ENCODE peak calls at places on chromosomes 6 and 20, in ten cellular contexts. One of them, this sample, is unnamed.

GRCh38 chr6:1798303-1798964 is 188.7 kb downstream of the FOXC1 start:
- ATAC-seq in heart left ventricle: no peak
- ATAC-seq in activated CD4-positive, alpha-beta T cell treated with anti-CD3 and anti-CD28 coated beads for 36 hours: no peak
- ATAC-seq in pancreas: peak; percentile 56
- ATAC-seq in activated naive CD8-positive, alpha-beta T cell treated with anti-CD3 and anti-CD28 coated beads, Interleukin-2, amount 50 U/mL, for 24 hours: no peak
- ATAC-seq in Right ventricle myocardium superior: no peak
- ATAC-seq in activated naive CD4-positive, alpha-beta T cell treated with anti-CD3 and anti-CD28 coated beads, Interleukin-2, amount 50 U/mL, for 72 hours: no peak
- ATAC-seq in left cardiac atrium: no peak
- ATAC-seq in activated CD8-positive, alpha-beta memory T cell treated with anti-CD3 and anti-CD28 coated beads, Interleukin-2, amount 10 ng/mL, durations not matched to agents 7 days and 5 days: no peak
- ATAC-seq in activated CD4-positive, CD25-positive, alpha-beta regulatory T cell treated with anti-CD3 and anti-CD28 coated beads, Interleukin-2, amount 50 U/mL, for 24 hours: no peak
- ATAC-seq in this sample: no peak

GRCh38 chr6:39425346-39426056 is 103.0 kb upstream of the KCNK16 start:
- ATAC-seq in activated CD4-positive, alpha-beta T cell treated with anti-CD3 and anti-CD28 coated beads for 36 hours: no peak
- ATAC-seq in pancreas: no peak
- ATAC-seq in heart left ventricle: no peak
- ATAC-seq in left cardiac atrium: no peak
- ATAC-seq in activated CD4-positive, CD25-positive, alpha-beta regulatory T cell treated with anti-CD3 and anti-CD28 coated beads, Interleukin-2, amount 50 U/mL, for 24 hours: no peak
- ATAC-seq in activated CD8-positive, alpha-beta memory T cell treated with anti-CD3 and anti-CD28 coated beads, Interleukin-2, amount 10 ng/mL, durations not matched to agents 7 days and 5 days: no peak
- ATAC-seq in activated naive CD8-positive, alpha-beta T cell treated with anti-CD3 and anti-CD28 coated beads, Interleukin-2, amount 50 U/mL, for 24 hours: no peak
- ATAC-seq in Right ventricle myocardium superior: no peak
- ATAC-seq in activated naive CD4-positive, alpha-beta T cell treated with anti-CD3 and anti-CD28 coated beads, Interleukin-2, amount 50 U/mL, for 72 hours: no peak
- ATAC-seq in this sample: no peak

GRCh38 chr20:59765599-59766177 is 161.3 kb downstream of the PHACTR3 start:
- ATAC-seq in heart left ventricle: no peak
- ATAC-seq in activated naive CD4-positive, alpha-beta T cell treated with anti-CD3 and anti-CD28 coated beads, Interleukin-2, amount 50 U/mL, for 72 hours: no peak
- ATAC-seq in activated naive CD8-positive, alpha-beta T cell treated with anti-CD3 and anti-CD28 coated beads, Interleukin-2, amount 50 U/mL, for 24 hours: no peak
- ATAC-seq in activated CD4-positive, alpha-beta T cell treated with anti-CD3 and anti-CD28 coated beads for 36 hours: no peak
- ATAC-seq in activated CD8-positive, alpha-beta memory T cell treated with anti-CD3 and anti-CD28 coated beads, Interleukin-2, amount 10 ng/mL, durations not matched to agents 7 days and 5 days: no peak
- ATAC-seq in Right ventricle myocardium superior: no peak
- ATAC-seq in activated CD4-positive, CD25-positive, alpha-beta regulatory T cell treated with anti-CD3 and anti-CD28 coated beads, Interleukin-2, amount 50 U/mL, for 24 hours: no peak
- ATAC-seq in pancreas: no peak
- ATAC-seq in left cardiac atrium: no peak
- ATAC-seq in this sample: no peak

GRCh38 chr6:87724994-87725811 is 23.2 kb upstream of the AKIRIN2 start:
- ATAC-seq in left cardiac atrium: no peak
- ATAC-seq in activated CD4-positive, alpha-beta T cell treated with anti-CD3 and anti-CD28 coated beads for 36 hours: peak; percentile 70
- ATAC-seq in activated naive CD8-positive, alpha-beta T cell treated with anti-CD3 and anti-CD28 coated beads, Interleukin-2, amount 50 U/mL, for 24 hours: peak; percentile 41
- ATAC-seq in heart left ventricle: no peak
- ATAC-seq in activated naive CD4-positive, alpha-beta T cell treated with anti-CD3 and anti-CD28 coated beads, Interleukin-2, amount 50 U/mL, for 72 hours: peak; percentile 63
- ATAC-seq in activated CD8-positive, alpha-beta memory T cell treated with anti-CD3 and anti-CD28 coated beads, Interleukin-2, amount 10 ng/mL, durations not matched to agents 7 days and 5 days: peak; percentile 44
- ATAC-seq in activated CD4-positive, CD25-positive, alpha-beta regulatory T cell treated with anti-CD3 and anti-CD28 coated beads, Interleukin-2, amount 50 U/mL, for 24 hours: peak; percentile 67
- ATAC-seq in Right ventricle myocardium superior: no peak
- ATAC-seq in pancreas: no peak
- ATAC-seq in this sample: peak; percentile 56

GRCh38 chr6:36947570-36948351 is 6.8 kb upstream of the PI16 start:
- ATAC-seq in heart left ventricle: no peak
- ATAC-seq in activated CD4-positive, CD25-positive, alpha-beta regulatory T cell treated with anti-CD3 and anti-CD28 coated beads, Interleukin-2, amount 50 U/mL, for 24 hours: peak; percentile 53
- ATAC-seq in Right ventricle myocardium superior: no peak
- ATAC-seq in activated naive CD8-positive, alpha-beta T cell treated with anti-CD3 and anti-CD28 coated beads, Interleukin-2, amount 50 U/mL, for 24 hours: peak; percentile 53
- ATAC-seq in pancreas: no peak
- ATAC-seq in activated CD4-positive, alpha-beta T cell treated with anti-CD3 and anti-CD28 coated beads for 36 hours: peak; percentile 83
- ATAC-seq in left cardiac atrium: no peak
- ATAC-seq in activated CD8-positive, alpha-beta memory T cell treated with anti-CD3 and anti-CD28 coated beads, Interleukin-2, amount 10 ng/mL, durations not matched to agents 7 days and 5 days: peak; percentile 90
- ATAC-seq in activated naive CD4-positive, alpha-beta T cell treated with anti-CD3 and anti-CD28 coated beads, Interleukin-2, amount 50 U/mL, for 72 hours: peak; percentile 80
- ATAC-seq in this sample: peak; percentile 90

GRCh38 chr6:40355532-40355931 is 231.6 kb downstream of the LRFN2 start:
- ATAC-seq in Right ventricle myocardium superior: no peak
- ATAC-seq in activated naive CD4-positive, alpha-beta T cell treated with anti-CD3 and anti-CD28 coated beads, Interleukin-2, amount 50 U/mL, for 72 hours: no peak
- ATAC-seq in pancreas: no peak
- ATAC-seq in heart left ventricle: no peak
- ATAC-seq in activated naive CD8-positive, alpha-beta T cell treated with anti-CD3 and anti-CD28 coated beads, Interleukin-2, amount 50 U/mL, for 24 hours: no peak
- ATAC-seq in left cardiac atrium: no peak
- ATAC-seq in activated CD4-positive, alpha-beta T cell treated with anti-CD3 and anti-CD28 coated beads for 36 hours: no peak
- ATAC-seq in activated CD8-positive, alpha-beta memory T cell treated with anti-CD3 and anti-CD28 coated beads, Interleukin-2, amount 10 ng/mL, durations not matched to agents 7 days and 5 days: no peak
- ATAC-seq in activated CD4-positive, CD25-positive, alpha-beta regulatory T cell treated with anti-CD3 and anti-CD28 coated beads, Interleukin-2, amount 50 U/mL, for 24 hours: no peak
- ATAC-seq in this sample: no peak

GRCh38 chr6:106995640-106996039 is 21.1 kb upstream of the CD24 start:
- ATAC-seq in left cardiac atrium: no peak
- ATAC-seq in pancreas: no peak
- ATAC-seq in heart left ventricle: no peak
- ATAC-seq in activated naive CD8-positive, alpha-beta T cell treated with anti-CD3 and anti-CD28 coated beads, Interleukin-2, amount 50 U/mL, for 24 hours: no peak
- ATAC-seq in activated naive CD4-positive, alpha-beta T cell treated with anti-CD3 and anti-CD28 coated beads, Interleukin-2, amount 50 U/mL, for 72 hours: no peak
- ATAC-seq in Right ventricle myocardium superior: no peak
- ATAC-seq in activated CD4-positive, alpha-beta T cell treated with anti-CD3 and anti-CD28 coated beads for 36 hours: no peak
- ATAC-seq in activated CD4-positive, CD25-positive, alpha-beta regulatory T cell treated with anti-CD3 and anti-CD28 coated beads, Interleukin-2, amount 50 U/mL, for 24 hours: no peak
- ATAC-seq in activated CD8-positive, alpha-beta memory T cell treated with anti-CD3 and anti-CD28 coated beads, Interleukin-2, amount 10 ng/mL, durations not matched to agents 7 days and 5 days: no peak
- ATAC-seq in this sample: no peak

GRCh38 chr20:45303586-45304463 is 2.8 kb upstream of the RBPJL start:
- ATAC-seq in pancreas: no peak
- ATAC-seq in left cardiac atrium: no peak
- ATAC-seq in activated CD8-positive, alpha-beta memory T cell treated with anti-CD3 and anti-CD28 coated beads, Interleukin-2, amount 10 ng/mL, durations not matched to agents 7 days and 5 days: peak; percentile 33
- ATAC-seq in activated naive CD4-positive, alpha-beta T cell treated with anti-CD3 and anti-CD28 coated beads, Interleukin-2, amount 50 U/mL, for 72 hours: peak; percentile 69
- ATAC-seq in activated CD4-positive, alpha-beta T cell treated with anti-CD3 and anti-CD28 coated beads for 36 hours: peak; percentile 68
- ATAC-seq in activated naive CD8-positive, alpha-beta T cell treated with anti-CD3 and anti-CD28 coated beads, Interleukin-2, amount 50 U/mL, for 24 hours: peak; percentile 75
- ATAC-seq in activated CD4-positive, CD25-positive, alpha-beta regulatory T cell treated with anti-CD3 and anti-CD28 coated beads, Interleukin-2, amount 50 U/mL, for 24 hours: no peak
- ATAC-seq in Right ventricle myocardium superior: no peak
- ATAC-seq in heart left ventricle: no peak
- ATAC-seq in this sample: peak; percentile 78

GRCh38 chr6:151807513-151808330 is at the start of gene ESR1:
- ATAC-seq in left cardiac atrium: peak; percentile 48
- ATAC-seq in activated naive CD4-positive, alpha-beta T cell treated with anti-CD3 and anti-CD28 coated beads, Interleukin-2, amount 50 U/mL, for 72 hours: peak; percentile 69
- ATAC-seq in activated CD4-positive, CD25-positive, alpha-beta regulatory T cell treated with anti-CD3 and anti-CD28 coated beads, Interleukin-2, amount 50 U/mL, for 24 hours: no peak
- ATAC-seq in activated naive CD8-positive, alpha-beta T cell treated with anti-CD3 and anti-CD28 coated beads, Interleukin-2, amount 50 U/mL, for 24 hours: no peak
- ATAC-seq in activated CD4-positive, alpha-beta T cell treated with anti-CD3 and anti-CD28 coated beads for 36 hours: peak; percentile 71
- ATAC-seq in Right ventricle myocardium superior: peak; percentile 42
- ATAC-seq in heart left ventricle: peak; percentile 19
- ATAC-seq in activated CD8-positive, alpha-beta memory T cell treated with anti-CD3 and anti-CD28 coated beads, Interleukin-2, amount 10 ng/mL, durations not matched to agents 7 days and 5 days: peak; percentile 23
- ATAC-seq in pancreas: peak; percentile 69
- ATAC-seq in this sample: no peak

GRCh38 chr6:34912715-34913464 is 23.8 kb downstream of the ANKS1A start:
- ATAC-seq in Right ventricle myocardium superior: no peak
- ATAC-seq in activated CD4-positive, CD25-positive, alpha-beta regulatory T cell treated with anti-CD3 and anti-CD28 coated beads, Interleukin-2, amount 50 U/mL, for 24 hours: peak; percentile 90
- ATAC-seq in heart left ventricle: no peak
- ATAC-seq in activated CD8-positive, alpha-beta memory T cell treated with anti-CD3 and anti-CD28 coated beads, Interleukin-2, amount 10 ng/mL, durations not matched to agents 7 days and 5 days: peak; percentile 73
- ATAC-seq in left cardiac atrium: no peak
- ATAC-seq in activated naive CD4-positive, alpha-beta T cell treated with anti-CD3 and anti-CD28 coated beads, Interleukin-2, amount 50 U/mL, for 72 hours: peak; percentile 98
- ATAC-seq in activated naive CD8-positive, alpha-beta T cell treated with anti-CD3 and anti-CD28 coated beads, Interleukin-2, amount 50 U/mL, for 24 hours: peak; percentile 94
- ATAC-seq in pancreas: no peak
- ATAC-seq in activated CD4-positive, alpha-beta T cell treated with anti-CD3 and anti-CD28 coated beads for 36 hours: peak; percentile 96
- ATAC-seq in this sample: peak; percentile 99

GRCh38 chr6:18463429-18463828 is 76.3 kb downstream of the RNF144B start:
- ATAC-seq in heart left ventricle: no peak
- ATAC-seq in activated CD4-positive, CD25-positive, alpha-beta regulatory T cell treated with anti-CD3 and anti-CD28 coated beads, Interleukin-2, amount 50 U/mL, for 24 hours: no peak
- ATAC-seq in pancreas: no peak
- ATAC-seq in activated naive CD4-positive, alpha-beta T cell treated with anti-CD3 and anti-CD28 coated beads, Interleukin-2, amount 50 U/mL, for 72 hours: no peak
- ATAC-seq in activated naive CD8-positive, alpha-beta T cell treated with anti-CD3 and anti-CD28 coated beads, Interleukin-2, amount 50 U/mL, for 24 hours: no peak
- ATAC-seq in Right ventricle myocardium superior: no peak
- ATAC-seq in left cardiac atrium: no peak
- ATAC-seq in activated CD4-positive, alpha-beta T cell treated with anti-CD3 and anti-CD28 coated beads for 36 hours: no peak
- ATAC-seq in activated CD8-positive, alpha-beta memory T cell treated with anti-CD3 and anti-CD28 coated beads, Interleukin-2, amount 10 ng/mL, durations not matched to agents 7 days and 5 days: no peak
- ATAC-seq in this sample: no peak

GRCh38 chr6:20366082-20366834 is 35.4 kb upstream of the E2F3 start:
- ATAC-seq in activated CD4-positive, CD25-positive, alpha-beta regulatory T cell treated with anti-CD3 and anti-CD28 coated beads, Interleukin-2, amount 50 U/mL, for 24 hours: no peak
- ATAC-seq in heart left ventricle: no peak
- ATAC-seq in left cardiac atrium: peak; percentile 72
- ATAC-seq in activated naive CD4-positive, alpha-beta T cell treated with anti-CD3 and anti-CD28 coated beads, Interleukin-2, amount 50 U/mL, for 72 hours: peak; percentile 44
- ATAC-seq in activated CD8-positive, alpha-beta memory T cell treated with anti-CD3 and anti-CD28 coated beads, Interleukin-2, amount 10 ng/mL, durations not matched to agents 7 days and 5 days: peak; percentile 54
- ATAC-seq in activated naive CD8-positive, alpha-beta T cell treated with anti-CD3 and anti-CD28 coated beads, Interleukin-2, amount 50 U/mL, for 24 hours: peak; percentile 18
- ATAC-seq in pancreas: no peak
- ATAC-seq in Right ventricle myocardium superior: no peak
- ATAC-seq in activated CD4-positive, alpha-beta T cell treated with anti-CD3 and anti-CD28 coated beads for 36 hours: peak; percentile 21
- ATAC-seq in this sample: peak; percentile 25

GRCh38 chr6:75563032-75563431 is 38.6 kb upstream of the SENP6 start:
- ATAC-seq in left cardiac atrium: no peak
- ATAC-seq in Right ventricle myocardium superior: no peak
- ATAC-seq in activated naive CD4-positive, alpha-beta T cell treated with anti-CD3 and anti-CD28 coated beads, Interleukin-2, amount 50 U/mL, for 72 hours: peak; percentile 61
- ATAC-seq in activated CD4-positive, CD25-positive, alpha-beta regulatory T cell treated with anti-CD3 and anti-CD28 coated beads, Interleukin-2, amount 50 U/mL, for 24 hours: peak; percentile 45
- ATAC-seq in activated CD8-positive, alpha-beta memory T cell treated with anti-CD3 and anti-CD28 coated beads, Interleukin-2, amount 10 ng/mL, durations not matched to agents 7 days and 5 days: peak; percentile 57
- ATAC-seq in pancreas: no peak
- ATAC-seq in activated naive CD8-positive, alpha-beta T cell treated with anti-CD3 and anti-CD28 coated beads, Interleukin-2, amount 50 U/mL, for 24 hours: no peak
- ATAC-seq in heart left ventricle: no peak
- ATAC-seq in activated CD4-positive, alpha-beta T cell treated with anti-CD3 and anti-CD28 coated beads for 36 hours: peak; percentile 51
- ATAC-seq in this sample: peak; percentile 56

GRCh38 chr6:138569970-138570715 is 70.8 kb upstream of the NHSL1 start:
- ATAC-seq in activated CD8-positive, alpha-beta memory T cell treated with anti-CD3 and anti-CD28 coated beads, Interleukin-2, amount 10 ng/mL, durations not matched to agents 7 days and 5 days: no peak
- ATAC-seq in left cardiac atrium: no peak
- ATAC-seq in heart left ventricle: no peak
- ATAC-seq in activated CD4-positive, alpha-beta T cell treated with anti-CD3 and anti-CD28 coated beads for 36 hours: no peak
- ATAC-seq in Right ventricle myocardium superior: no peak
- ATAC-seq in activated naive CD4-positive, alpha-beta T cell treated with anti-CD3 and anti-CD28 coated beads, Interleukin-2, amount 50 U/mL, for 72 hours: no peak
- ATAC-seq in activated naive CD8-positive, alpha-beta T cell treated with anti-CD3 and anti-CD28 coated beads, Interleukin-2, amount 50 U/mL, for 24 hours: no peak
- ATAC-seq in pancreas: no peak
- ATAC-seq in activated CD4-positive, CD25-positive, alpha-beta regulatory T cell treated with anti-CD3 and anti-CD28 coated beads, Interleukin-2, amount 50 U/mL, for 24 hours: no peak
- ATAC-seq in this sample: no peak

GRCh38 chr6:163637524-163637923 is 223.0 kb downstream of the QKI start:
- ATAC-seq in pancreas: no peak
- ATAC-seq in activated naive CD8-positive, alpha-beta T cell treated with anti-CD3 and anti-CD28 coated beads, Interleukin-2, amount 50 U/mL, for 24 hours: no peak
- ATAC-seq in activated naive CD4-positive, alpha-beta T cell treated with anti-CD3 and anti-CD28 coated beads, Interleukin-2, amount 50 U/mL, for 72 hours: no peak
- ATAC-seq in Right ventricle myocardium superior: no peak
- ATAC-seq in activated CD4-positive, CD25-positive, alpha-beta regulatory T cell treated with anti-CD3 and anti-CD28 coated beads, Interleukin-2, amount 50 U/mL, for 24 hours: no peak
- ATAC-seq in left cardiac atrium: no peak
- ATAC-seq in heart left ventricle: no peak
- ATAC-seq in activated CD4-positive, alpha-beta T cell treated with anti-CD3 and anti-CD28 coated beads for 36 hours: no peak
- ATAC-seq in activated CD8-positive, alpha-beta memory T cell treated with anti-CD3 and anti-CD28 coated beads, Interleukin-2, amount 10 ng/mL, durations not matched to agents 7 days and 5 days: no peak
- ATAC-seq in this sample: no peak

GRCh38 chr6:113258771-113259170 is 598.4 kb upstream of the MARCKS start:
- ATAC-seq in activated CD4-positive, CD25-positive, alpha-beta regulatory T cell treated with anti-CD3 and anti-CD28 coated beads, Interleukin-2, amount 50 U/mL, for 24 hours: no peak
- ATAC-seq in left cardiac atrium: no peak
- ATAC-seq in activated naive CD8-positive, alpha-beta T cell treated with anti-CD3 and anti-CD28 coated beads, Interleukin-2, amount 50 U/mL, for 24 hours: no peak
- ATAC-seq in activated CD4-positive, alpha-beta T cell treated with anti-CD3 and anti-CD28 coated beads for 36 hours: no peak
- ATAC-seq in activated CD8-positive, alpha-beta memory T cell treated with anti-CD3 and anti-CD28 coated beads, Interleukin-2, amount 10 ng/mL, durations not matched to agents 7 days and 5 days: no peak
- ATAC-seq in Right ventricle myocardium superior: no peak
- ATAC-seq in heart left ventricle: no peak
- ATAC-seq in activated naive CD4-positive, alpha-beta T cell treated with anti-CD3 and anti-CD28 coated beads, Interleukin-2, amount 50 U/mL, for 72 hours: no peak
- ATAC-seq in pancreas: no peak
- ATAC-seq in this sample: no peak

GRCh38 chr6:112204350-112204706 is 50.0 kb downstream of the LAMA4 start:
- ATAC-seq in Right ventricle myocardium superior: no peak
- ATAC-seq in left cardiac atrium: no peak
- ATAC-seq in activated CD8-positive, alpha-beta memory T cell treated with anti-CD3 and anti-CD28 coated beads, Interleukin-2, amount 10 ng/mL, durations not matched to agents 7 days and 5 days: no peak
- ATAC-seq in activated CD4-positive, CD25-positive, alpha-beta regulatory T cell treated with anti-CD3 and anti-CD28 coated beads, Interleukin-2, amount 50 U/mL, for 24 hours: no peak
- ATAC-seq in activated naive CD4-positive, alpha-beta T cell treated with anti-CD3 and anti-CD28 coated beads, Interleukin-2, amount 50 U/mL, for 72 hours: no peak
- ATAC-seq in pancreas: no peak
- ATAC-seq in activated CD4-positive, alpha-beta T cell treated with anti-CD3 and anti-CD28 coated beads for 36 hours: no peak
- ATAC-seq in activated naive CD8-positive, alpha-beta T cell treated with anti-CD3 and anti-CD28 coated beads, Interleukin-2, amount 50 U/mL, for 24 hours: no peak
- ATAC-seq in heart left ventricle: no peak
- ATAC-seq in this sample: no peak

GRCh38 chr6:131250121-131250520 is 114.9 kb downstream of the AKAP7 start:
- ATAC-seq in activated CD4-positive, CD25-positive, alpha-beta regulatory T cell treated with anti-CD3 and anti-CD28 coated beads, Interleukin-2, amount 50 U/mL, for 24 hours: peak; percentile 30
- ATAC-seq in activated CD4-positive, alpha-beta T cell treated with anti-CD3 and anti-CD28 coated beads for 36 hours: peak; percentile 69
- ATAC-seq in activated naive CD8-positive, alpha-beta T cell treated with anti-CD3 and anti-CD28 coated beads, Interleukin-2, amount 50 U/mL, for 24 hours: peak; percentile 77
- ATAC-seq in activated CD8-positive, alpha-beta memory T cell treated with anti-CD3 and anti-CD28 coated beads, Interleukin-2, amount 10 ng/mL, durations not matched to agents 7 days and 5 days: no peak
- ATAC-seq in Right ventricle myocardium superior: peak; percentile 98
- ATAC-seq in pancreas: peak; percentile 95
- ATAC-seq in activated naive CD4-positive, alpha-beta T cell treated with anti-CD3 and anti-CD28 coated beads, Interleukin-2, amount 50 U/mL, for 72 hours: peak; percentile 32
- ATAC-seq in left cardiac atrium: peak; percentile 93
- ATAC-seq in heart left ventricle: peak; percentile 93
- ATAC-seq in this sample: no peak

GRCh38 chr6:42505377-42505702 is 53.6 kb upstream of the TRERF1 start:
- ATAC-seq in heart left ventricle: no peak
- ATAC-seq in pancreas: no peak
- ATAC-seq in activated CD4-positive, alpha-beta T cell treated with anti-CD3 and anti-CD28 coated beads for 36 hours: peak; percentile 63
- ATAC-seq in activated naive CD8-positive, alpha-beta T cell treated with anti-CD3 and anti-CD28 coated beads, Interleukin-2, amount 50 U/mL, for 24 hours: no peak
- ATAC-seq in left cardiac atrium: no peak
- ATAC-seq in activated naive CD4-positive, alpha-beta T cell treated with anti-CD3 and anti-CD28 coated beads, Interleukin-2, amount 50 U/mL, for 72 hours: peak; percentile 49
- ATAC-seq in activated CD8-positive, alpha-beta memory T cell treated with anti-CD3 and anti-CD28 coated beads, Interleukin-2, amount 10 ng/mL, durations not matched to agents 7 days and 5 days: peak; percentile 42
- ATAC-seq in activated CD4-positive, CD25-positive, alpha-beta regulatory T cell treated with anti-CD3 and anti-CD28 coated beads, Interleukin-2, amount 50 U/mL, for 24 hours: peak; percentile 62
- ATAC-seq in Right ventricle myocardium superior: no peak
- ATAC-seq in this sample: peak; percentile 55

GRCh38 chr6:137881522-137881886 is 14.4 kb downstream of the TNFAIP3 start:
- ATAC-seq in heart left ventricle: no peak
- ATAC-seq in left cardiac atrium: no peak
- ATAC-seq in activated CD8-positive, alpha-beta memory T cell treated with anti-CD3 and anti-CD28 coated beads, Interleukin-2, amount 10 ng/mL, durations not matched to agents 7 days and 5 days: no peak
- ATAC-seq in Right ventricle myocardium superior: no peak
- ATAC-seq in activated naive CD8-positive, alpha-beta T cell treated with anti-CD3 and anti-CD28 coated beads, Interleukin-2, amount 50 U/mL, for 24 hours: peak; percentile 2
- ATAC-seq in activated CD4-positive, CD25-positive, alpha-beta regulatory T cell treated with anti-CD3 and anti-CD28 coated beads, Interleukin-2, amount 50 U/mL, for 24 hours: no peak
- ATAC-seq in activated CD4-positive, alpha-beta T cell treated with anti-CD3 and anti-CD28 coated beads for 36 hours: no peak
- ATAC-seq in activated naive CD4-positive, alpha-beta T cell treated with anti-CD3 and anti-CD28 coated beads, Interleukin-2, amount 50 U/mL, for 72 hours: peak; percentile 1
- ATAC-seq in pancreas: no peak
- ATAC-seq in this sample: peak; percentile 5

GRCh38 chr6:36131517-36132220 is 1.4 kb downstream of the MAPK13 start:
- ATAC-seq in activated CD4-positive, alpha-beta T cell treated with anti-CD3 and anti-CD28 coated beads for 36 hours: peak; percentile 84
- ATAC-seq in activated CD4-positive, CD25-positive, alpha-beta regulatory T cell treated with anti-CD3 and anti-CD28 coated beads, Interleukin-2, amount 50 U/mL, for 24 hours: peak; percentile 85
- ATAC-seq in Right ventricle myocardium superior: peak; percentile 41
- ATAC-seq in heart left ventricle: peak; percentile 26
- ATAC-seq in left cardiac atrium: peak; percentile 20
- ATAC-seq in activated naive CD8-positive, alpha-beta T cell treated with anti-CD3 and anti-CD28 coated beads, Interleukin-2, amount 50 U/mL, for 24 hours: peak; percentile 75
- ATAC-seq in activated naive CD4-positive, alpha-beta T cell treated with anti-CD3 and anti-CD28 coated beads, Interleukin-2, amount 50 U/mL, for 72 hours: peak; percentile 78
- ATAC-seq in pancreas: peak; percentile 67
- ATAC-seq in activated CD8-positive, alpha-beta memory T cell treated with anti-CD3 and anti-CD28 coated beads, Interleukin-2, amount 10 ng/mL, durations not matched to agents 7 days and 5 days: peak; percentile 81
- ATAC-seq in this sample: peak; percentile 83

GRCh38 chr6:42249279-42249678 is 31.6 kb upstream of the MRPS10 start:
- ATAC-seq in left cardiac atrium: no peak
- ATAC-seq in activated naive CD8-positive, alpha-beta T cell treated with anti-CD3 and anti-CD28 coated beads, Interleukin-2, amount 50 U/mL, for 24 hours: no peak
- ATAC-seq in heart left ventricle: no peak
- ATAC-seq in pancreas: no peak
- ATAC-seq in Right ventricle myocardium superior: peak; percentile 36
- ATAC-seq in activated CD4-positive, CD25-positive, alpha-beta regulatory T cell treated with anti-CD3 and anti-CD28 coated beads, Interleukin-2, amount 50 U/mL, for 24 hours: no peak
- ATAC-seq in activated CD8-positive, alpha-beta memory T cell treated with anti-CD3 and anti-CD28 coated beads, Interleukin-2, amount 10 ng/mL, durations not matched to agents 7 days and 5 days: no peak
- ATAC-seq in activated CD4-positive, alpha-beta T cell treated with anti-CD3 and anti-CD28 coated beads for 36 hours: no peak
- ATAC-seq in activated naive CD4-positive, alpha-beta T cell treated with anti-CD3 and anti-CD28 coated beads, Interleukin-2, amount 50 U/mL, for 72 hours: no peak
- ATAC-seq in this sample: no peak

GRCh38 chr6:6688951-6689350 is 100.4 kb downstream of the LY86 start:
- ATAC-seq in pancreas: no peak
- ATAC-seq in activated CD4-positive, alpha-beta T cell treated with anti-CD3 and anti-CD28 coated beads for 36 hours: no peak
- ATAC-seq in activated CD8-positive, alpha-beta memory T cell treated with anti-CD3 and anti-CD28 coated beads, Interleukin-2, amount 10 ng/mL, durations not matched to agents 7 days and 5 days: no peak
- ATAC-seq in left cardiac atrium: no peak
- ATAC-seq in activated naive CD8-positive, alpha-beta T cell treated with anti-CD3 and anti-CD28 coated beads, Interleukin-2, amount 50 U/mL, for 24 hours: no peak
- ATAC-seq in heart left ventricle: no peak
- ATAC-seq in activated CD4-positive, CD25-positive, alpha-beta regulatory T cell treated with anti-CD3 and anti-CD28 coated beads, Interleukin-2, amount 50 U/mL, for 24 hours: no peak
- ATAC-seq in activated naive CD4-positive, alpha-beta T cell treated with anti-CD3 and anti-CD28 coated beads, Interleukin-2, amount 50 U/mL, for 72 hours: no peak
- ATAC-seq in Right ventricle myocardium superior: no peak
- ATAC-seq in this sample: no peak

GRCh38 chr6:5986847-5987246 is 19.9 kb downstream of the NRN1 start:
- ATAC-seq in activated naive CD8-positive, alpha-beta T cell treated with anti-CD3 and anti-CD28 coated beads, Interleukin-2, amount 50 U/mL, for 24 hours: peak; percentile 61
- ATAC-seq in activated CD8-positive, alpha-beta memory T cell treated with anti-CD3 and anti-CD28 coated beads, Interleukin-2, amount 10 ng/mL, durations not matched to agents 7 days and 5 days: peak; percentile 57
- ATAC-seq in activated CD4-positive, alpha-beta T cell treated with anti-CD3 and anti-CD28 coated beads for 36 hours: peak; percentile 80
- ATAC-seq in heart left ventricle: no peak
- ATAC-seq in activated naive CD4-positive, alpha-beta T cell treated with anti-CD3 and anti-CD28 coated beads, Interleukin-2, amount 50 U/mL, for 72 hours: peak; percentile 88
- ATAC-seq in left cardiac atrium: no peak
- ATAC-seq in activated CD4-positive, CD25-positive, alpha-beta regulatory T cell treated with anti-CD3 and anti-CD28 coated beads, Interleukin-2, amount 50 U/mL, for 24 hours: no peak
- ATAC-seq in Right ventricle myocardium superior: no peak
- ATAC-seq in pancreas: no peak
- ATAC-seq in this sample: peak; percentile 95

This sample was measured in activated T-helper 17 cell treated with anti-CD3 and anti-CD28 coated beads, Interleukin-2, amount 50 U/mL, for 72 hours.